ENCODE peak calls at places on chromosomes 2 and 18, in nine cellular contexts. V is mesendoderm; G is hepatocyte; P is dorsolateral prefrontal cortex; M is GM06990; X is CD4-positive, alpha-beta T cell; I is mesenchymal stem cell; W is ovary; T is esophagus squamous epithelium. K is an unnamed sample. For H3K27me3, the result is how much of the 10 kb centered on the place peaks cover.

GRCh38 chr2:56077352-56077915 is 106.4 kb upstream of the CCDC85A start:
- DNase-seq in M (no peak), X (no peak), P (no peak), G (peak), I (peak), V (peak), T (no peak), W (no peak), K (no peak)

GRCh38 chr2:149955201-149955600 is 367.6 kb upstream of the MMADHC start:
- DNase-seq in I (no peak), G (no peak), P (no peak), T (no peak), V (no peak), W (no peak), X (no peak), M (no peak), K (no peak)

GRCh38 chr2:176653856-176654443 is 384.7 kb downstream of the MTX2 start:
- DNase-seq in I (peak), M (peak), P (peak), G (peak), V (peak), X (peak), W (peak), T (no peak), K (peak)

GRCh38 chr2:99677814-99678213 is 188.0 kb upstream of the REV1 start:
- DNase-seq in V (no peak), T (no peak), W (no peak), M (no peak), X (no peak), G (no peak), P (no peak), I (no peak), K (no peak)

GRCh38 chr2:173785813-173786212 is 179.4 kb downstream of the SP3 start:
- DNase-seq in X (no peak), I (no peak), T (no peak), W (no peak), P (no peak), M (no peak), V (no peak), G (no peak), K (no peak)

GRCh38 chr2:222713007-222713406 is 41.5 kb downstream of the MOGAT1 start:
- DNase-seq in X (no peak), I (no peak), P (no peak), M (no peak), W (no peak), V (no peak), G (no peak), T (no peak), K (no peak)

GRCh38 chr2:110688594-110689091 is 10.8 kb upstream of the BUB1 start:
- DNase-seq in P (no peak), I (no peak), V (peak), T (no peak), M (no peak), W (no peak), G (no peak), X (no peak), K (no peak)

GRCh38 chr18:37487400-37487831 is 78.2 kb downstream of the CELF4 start:
- DNase-seq in V (no peak), T (no peak), P (no peak), W (peak), G (no peak), M (no peak), X (no peak), I (no peak), K (no peak)

DNA sequence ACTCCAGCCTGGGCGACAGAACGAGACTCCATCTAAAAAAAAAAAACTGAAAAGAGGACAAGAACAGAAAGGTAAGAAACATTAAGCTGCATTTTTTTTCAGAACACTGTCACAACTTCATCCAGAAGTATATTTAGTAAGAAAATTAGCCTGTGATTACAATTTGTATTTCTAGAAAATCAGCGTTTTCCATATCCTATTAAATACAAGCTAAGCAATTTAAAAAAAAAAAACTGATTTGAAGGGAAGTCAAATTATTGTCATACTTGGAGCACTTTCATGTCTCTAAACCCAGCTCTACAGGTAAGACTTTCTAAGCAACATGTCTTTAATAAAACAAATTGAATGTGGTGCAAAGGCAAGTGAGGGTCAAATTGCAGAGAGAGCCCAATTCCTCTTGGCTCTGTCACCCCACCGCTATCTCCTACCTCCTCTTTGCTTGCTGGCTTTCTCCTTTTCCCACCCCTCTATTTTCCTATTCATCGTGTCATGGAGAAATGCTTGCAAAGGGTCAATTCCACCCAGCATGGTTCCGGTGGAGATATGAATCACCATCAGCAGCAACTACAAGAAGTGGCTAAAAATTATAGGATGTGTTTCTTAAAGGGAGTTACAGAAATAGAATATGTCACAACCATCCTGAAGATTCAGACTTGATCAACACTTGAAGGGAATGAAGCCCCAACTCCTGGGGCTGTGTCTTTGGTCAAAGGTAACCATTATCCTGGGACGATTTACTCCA is 68.4 kb upstream of the BCL11A start:
- DNase-seq in T (no peak), P (no peak), X (no peak), V (no peak), G (no peak), M (no peak), W (no peak), I (no peak), K (no peak)
- H3K27me3 ChIP-seq in T (under half), P (under half), X (under half), V (under half), G (under half), M (under half), W (under half), I (under half), K (half or more)

GRCh38 chr2:167905668-167906067 is 341.7 kb downstream of the STK39 start:
- DNase-seq in G (no peak), W (no peak), M (no peak), P (no peak), I (no peak), T (no peak), V (no peak), X (no peak), K (no peak)
- H3K27me3 ChIP-seq in G (under half), W (under half), M (under half), P (under half), I (under half), T (under half), V (under half), X (under half), K (under half)

GRCh38 chr18:4807495-4808293 is 352.6 kb upstream of the DLGAP1 start:
- DNase-seq in M (no peak), V (no peak), W (no peak), X (no peak), T (no peak), I (no peak), P (no peak), G (no peak), K (no peak)

GRCh38 chr18:4806342-4806741 is 351.2 kb upstream of the DLGAP1 start:
- DNase-seq in I (no peak), X (no peak), W (no peak), V (no peak), P (no peak), T (no peak), M (no peak), G (no peak), K (no peak)

GRCh38 chr18:4813708-4814107 is 358.6 kb upstream of the DLGAP1 start:
- DNase-seq in X (no peak), T (no peak), I (no peak), V (peak), P (no peak), G (no peak), W (no peak), M (no peak), K (no peak)

DNA sequence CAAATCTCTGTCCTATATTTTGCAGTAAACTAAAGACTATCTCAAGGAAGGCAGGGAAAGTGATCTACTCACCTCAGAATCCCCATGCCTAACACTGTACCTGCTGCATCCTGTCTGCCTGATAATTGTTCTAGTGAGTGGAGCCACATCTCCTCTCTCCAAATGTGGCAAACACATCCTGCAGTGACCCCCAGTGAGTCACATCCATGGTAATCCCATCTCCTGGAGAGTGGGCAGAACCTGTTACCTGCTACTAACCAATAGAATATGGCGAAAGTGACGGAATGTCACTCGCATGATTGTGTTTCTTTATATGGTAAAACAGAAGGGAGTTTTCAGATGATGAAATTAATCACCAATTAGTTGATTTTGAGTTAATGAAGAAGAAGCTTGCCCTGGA is 353.8 kb upstream of the DLGAP1 start:
- DNase-seq in M (no peak), I (no peak), G (no peak), P (no peak), T (no peak), V (peak), W (no peak), X (no peak), K (no peak)
- H3K27me3 ChIP-seq in M (under half), I (under half), G (under half), P (under half), T (under half), V (under half), W (under half), X (under half), K (under half)

DNA sequence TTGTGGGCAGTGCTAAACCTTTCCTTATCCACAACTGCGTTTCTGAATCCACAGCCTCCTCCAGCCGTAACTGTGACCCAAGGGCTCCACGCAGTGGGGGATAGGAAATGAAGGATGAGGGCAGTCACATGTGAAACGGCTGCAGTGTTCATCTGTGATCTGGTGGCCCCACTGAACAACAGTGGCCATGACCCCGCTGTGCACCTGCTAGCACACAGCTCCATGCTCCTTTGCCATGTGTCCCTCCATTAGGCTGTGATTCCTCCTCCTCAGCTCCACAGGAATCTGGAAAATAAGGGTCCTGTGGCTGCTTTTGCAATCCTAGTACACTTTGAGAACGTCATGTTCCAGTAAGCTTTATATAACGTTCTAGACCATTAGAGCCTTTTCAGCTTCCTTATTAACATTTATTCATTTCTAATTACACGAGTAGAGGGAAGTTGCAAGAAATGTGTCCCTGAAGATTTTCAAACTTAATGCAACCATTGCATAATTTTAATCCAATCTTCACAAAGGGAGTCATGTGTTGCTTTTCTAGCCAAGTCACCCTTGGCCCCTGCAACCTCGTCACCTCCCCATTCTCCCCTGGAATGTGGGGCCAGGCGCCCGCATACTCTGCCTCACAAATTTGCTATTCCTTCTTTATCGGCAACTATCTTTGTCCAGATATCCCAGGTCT is 7.1 kb upstream of the NAPG start:
- DNase-seq in W (peak), P (peak), X (no peak), T (no peak), I (peak), V (peak), M (no peak), G (peak), K (peak)
- H3K27me3 ChIP-seq in W (under half), P (under half), X (under half), T (under half), I (under half), V (under half), M (under half), G (under half), K (under half)

GRCh38 chr2:26922638-26923466 is 47.6 kb upstream of the MAPRE3 start:
- DNase-seq in M (no peak), P (peak), T (no peak), G (peak), W (peak), X (peak), V (peak), I (peak), K (peak)

GRCh38 chr2:26924731-26925099 is 45.7 kb upstream of the MAPRE3 start:
- DNase-seq in T (no peak), V (no peak), P (no peak), M (no peak), X (no peak), G (no peak), W (no peak), I (no peak), K (no peak)

GRCh38 chr2:26927221-26927620 is 43.2 kb upstream of the MAPRE3 start:
- DNase-seq in I (no peak), M (no peak), T (no peak), X (no peak), W (no peak), V (no peak), P (no peak), G (no peak), K (no peak)

GRCh38 chr2:26921323-26921722 is 49.1 kb upstream of the MAPRE3 start:
- DNase-seq in I (no peak), P (no peak), G (no peak), X (no peak), W (no peak), V (no peak), M (no peak), T (no peak), K (no peak)

DNA sequence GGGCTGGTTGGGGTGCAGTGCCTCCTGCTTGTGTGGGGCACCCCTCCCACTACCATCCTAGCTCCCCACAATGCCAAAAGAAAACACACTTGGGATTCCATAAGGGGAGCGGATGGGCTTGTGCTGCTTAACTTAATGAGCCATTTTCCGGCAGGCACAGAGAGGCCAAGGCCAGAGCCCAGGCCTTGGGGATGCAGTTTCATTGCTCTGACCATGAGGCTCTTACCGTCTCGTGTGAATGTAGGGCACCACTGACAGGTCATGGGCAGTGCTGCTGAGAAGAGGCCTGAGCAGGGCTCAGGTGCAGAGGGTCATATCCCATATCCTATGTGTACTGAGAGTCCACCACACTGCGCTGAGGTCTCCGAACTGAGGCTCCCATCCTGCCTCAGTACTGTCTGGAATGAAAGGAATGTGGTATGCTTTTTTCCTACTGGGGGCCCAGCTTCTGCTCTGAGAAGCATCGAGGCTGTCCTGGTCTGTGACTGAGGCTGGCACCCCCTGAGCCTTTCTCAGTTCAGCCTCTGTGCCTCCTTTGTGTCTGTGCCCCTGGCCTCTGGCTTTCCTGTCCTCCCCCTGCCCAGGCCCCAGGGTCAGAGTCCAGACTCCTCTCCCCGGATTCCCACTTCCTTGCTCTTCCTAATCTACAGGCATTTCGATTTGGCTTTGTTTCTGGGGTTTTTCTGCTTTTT is 45.2 kb upstream of the MAPRE3 start:
- DNase-seq in V (peak), M (no peak), W (no peak), T (no peak), P (no peak), X (no peak), I (peak), G (peak), K (no peak)
- H3K27me3 ChIP-seq in V (under half), M (under half), W (under half), T (under half), P (under half), X (under half), I (under half), G (under half), K (under half)

GRCh38 chr18:57432765-57433400 is 2.3 kb upstream of the ONECUT2 start:
- DNase-seq in I (no peak), W (no peak), X (no peak), M (no peak), P (no peak), T (no peak), G (no peak), V (peak), K (no peak)
- H3K27me3 ChIP-seq in I (half or more), W (under half), X (half or more), M (under half), P (half or more), T (half or more), G (half or more), V (half or more), K (half or more)

GRCh38 chr2:3542107-3542506 is 16.0 kb downstream of the RNASEH1 start:
- DNase-seq in I (no peak), V (no peak), T (no peak), G (no peak), P (no peak), X (no peak), W (no peak), M (no peak), K (no peak)

GRCh38 chr2:3547915-3548314 is 10.2 kb downstream of the RNASEH1 start:
- DNase-seq in W (no peak), X (no peak), P (no peak), I (no peak), M (no peak), T (no peak), G (no peak), V (no peak), K (no peak)

GRCh38 chr2:3543023-3543683 is 15.0 kb downstream of the RNASEH1 start:
- DNase-seq in G (no peak), P (no peak), X (no peak), V (no peak), M (no peak), W (no peak), I (no peak), T (no peak), K (no peak)

GRCh38 chr2:3545788-3546478 is 12.2 kb downstream of the RNASEH1 start:
- DNase-seq in G (no peak), X (no peak), V (no peak), T (no peak), W (no peak), M (no peak), I (peak), P (no peak), K (no peak)
- H3K27me3 ChIP-seq in G (under half), X (under half), V (under half), T (under half), W (under half), M (under half), I (under half), P (under half), K (under half)

K was measured in left ventricle myocardium inferior.